ENCODE peak calls at places on chromosomes 4 and X, in nine cellular contexts. X is mesenchymal stem cell, J is OCI-LY7, G is PC-3, N is astrocyte, H is trophoblast cell, D is GM23338, M is H9, E is A549. Q is an unnamed sample.

GRCh38 chr4:9703391-9703790 is 78.0 kb upstream of the DRD5 start:
- DNase-seq in X (no peak), J (peak; percentile 43), G (peak; percentile 57), N (no peak), H (peak; percentile 65), D (peak; percentile 80), M (peak; percentile 87), E (peak; percentile 64), Q (peak; percentile 85)

GRCh38 chrX:1582686-1583437 is 8.5 kb upstream of the AKAP17A start:
- DNase-seq in X (peak; percentile 76), J (peak; percentile 58), G (peak; percentile 70), N (peak; percentile 18), H (peak; percentile 43), D (peak; percentile 26), M (no peak), E (peak; percentile 69), Q (peak; percentile 83)

GRCh38 chr4:56804551-56804950 is 16.9 kb downstream of the SPINK2 start:
- DNase-seq in X (peak; percentile 49), J (no peak), G (no peak), N (peak; percentile 90), H (no peak), D (no peak), M (no peak), E (no peak), Q (peak; percentile 43)

GRCh38 chrX:121579016-121579760 is 531.8 kb downstream of the GLUD2 start:
- DNase-seq in X (no peak), J (peak; percentile 55), G (peak; percentile 57), N (no peak), H (peak; percentile 12), D (peak; percentile 3), M (no peak), E (peak; percentile 33), Q (peak; percentile 77)

GRCh38 chr4:52545099-52546069 is 113.7 kb downstream of the USP46 start:
- DNase-seq in X (peak; percentile 74), J (peak; percentile 41), G (peak; percentile 90), N (peak; percentile 22), H (peak; percentile 46), D (peak; percentile 77), M (peak; percentile 74), E (peak; percentile 48), Q (peak; percentile 43)

GRCh38 chrX:47030339-47030738 is 47.9 kb upstream of the RGN start:
- DNase-seq in X (peak; percentile 65), J (peak; percentile 73), G (peak; percentile 89), N (peak; percentile 27), H (peak; percentile 3), D (peak; percentile 80), M (no peak), E (peak; percentile 71), Q (peak; percentile 63)

GRCh38 chrX:139738581-139738980 is 30.6 kb upstream of the MCF2 start:
- DNase-seq in X (peak; percentile 24), J (no peak), G (peak; percentile 65), N (peak; percentile 38), H (no peak), D (no peak), M (no peak), E (no peak), Q (peak; percentile 53)

GRCh38 chr4:25767877-25768475 is 94.8 kb downstream of the SEL1L3 start:
- DNase-seq in X (peak; percentile 67), J (peak; percentile 47), G (peak; percentile 69), N (peak; percentile 44), H (peak; percentile 55), D (peak; percentile 84), M (peak; percentile 60), E (peak; percentile 66), Q (peak; percentile 42)

GRCh38 chrX:110407910-110408545 is 49.4 kb downstream of the RTL9 start:
- DNase-seq in X (peak; percentile 71), J (peak; percentile 53), G (peak; percentile 84), N (no peak), H (no peak), D (peak; percentile 80), M (peak; percentile 46), E (peak; percentile 62), Q (peak; percentile 56)

GRCh38 chrX:23737413-23737812 is 5.7 kb downstream of the ACOT9 start:
- DNase-seq in X (peak; percentile 37), J (no peak), G (no peak), N (peak; percentile 13), H (no peak), D (no peak), M (no peak), E (no peak), Q (no peak)

GRCh38 chr4:15930314-15930713 is 8.2 kb downstream of the FGFBP1 start:
- DNase-seq in X (no peak), J (no peak), G (no peak), N (no peak), H (peak; percentile 83), D (no peak), M (no peak), E (no peak), Q (no peak)

GRCh38 chrX:24371391-24371972 is 11.0 kb downstream of the SUPT20HL1 start:
- DNase-seq in X (peak; percentile 43), J (peak; percentile 64), G (peak; percentile 59), N (peak; percentile 30), H (peak; percentile 17), D (peak; percentile 87), M (peak; percentile 89), E (peak; percentile 69), Q (peak; percentile 52)

GRCh38 chrX:15298201-15298600 is 17.2 kb downstream of the ASB11 start:
- DNase-seq in X (no peak), J (no peak), G (no peak), N (no peak), H (no peak), D (no peak), M (no peak), E (no peak), Q (no peak)

GRCh38 chr4:156111706-156112105 is 158.0 kb upstream of the CTSO start:
- DNase-seq in X (no peak), J (no peak), G (no peak), N (no peak), H (no peak), D (peak; percentile 55), M (no peak), E (no peak), Q (no peak)

GRCh38 chrX:132090370-132091152 is 37.3 kb downstream of the FRMD7 start:
- DNase-seq in X (no peak), J (no peak), G (no peak), N (no peak), H (no peak), D (no peak), M (no peak), E (no peak), Q (no peak)

GRCh38 chr4:41982716-41983115 is 1.2 kb downstream of the DCAF4L1 start:
- DNase-seq in X (no peak), J (no peak), G (no peak), N (no peak), H (no peak), D (no peak), M (no peak), E (no peak), Q (no peak)

GRCh38 chr4:168507178-168507577 is 10.3 kb downstream of the PALLD start:
- DNase-seq in X (no peak), J (no peak), G (no peak), N (no peak), H (no peak), D (no peak), M (no peak), E (no peak), Q (no peak)

GRCh38 chrX:45668686-45669443 is 468.2 kb upstream of the DIPK2B start:
- DNase-seq in X (peak; percentile 4), J (peak; percentile 0), G (peak; percentile 81), N (peak; percentile 97), H (no peak), D (no peak), M (no peak), E (no peak), Q (no peak)

GRCh38 chr4:10061650-10062415 is 40.5 kb upstream of the SLC2A9 start:
- DNase-seq in X (no peak), J (no peak), G (peak; percentile 67), N (no peak), H (no peak), D (no peak), M (no peak), E (no peak), Q (no peak)

GRCh38 chr4:112817933-112818921 is 181.3 kb downstream of the LARP7 start:
- DNase-seq in X (peak; percentile 98), J (no peak), G (peak; percentile 34), N (peak; percentile 86), H (peak; percentile 54), D (peak; percentile 90), M (peak; percentile 86), E (peak; percentile 74), Q (peak; percentile 31)

GRCh38 chr4:152901205-152901604 is 34.9 kb upstream of the FHDC1 start:
- DNase-seq in X (no peak), J (no peak), G (no peak), N (no peak), H (no peak), D (no peak), M (no peak), E (no peak), Q (no peak)

GRCh38 chr4:152900395-152900794 is 35.7 kb upstream of the FHDC1 start:
- DNase-seq in X (no peak), J (no peak), G (peak; percentile 23), N (no peak), H (no peak), D (no peak), M (no peak), E (no peak), Q (no peak)

DNA sequence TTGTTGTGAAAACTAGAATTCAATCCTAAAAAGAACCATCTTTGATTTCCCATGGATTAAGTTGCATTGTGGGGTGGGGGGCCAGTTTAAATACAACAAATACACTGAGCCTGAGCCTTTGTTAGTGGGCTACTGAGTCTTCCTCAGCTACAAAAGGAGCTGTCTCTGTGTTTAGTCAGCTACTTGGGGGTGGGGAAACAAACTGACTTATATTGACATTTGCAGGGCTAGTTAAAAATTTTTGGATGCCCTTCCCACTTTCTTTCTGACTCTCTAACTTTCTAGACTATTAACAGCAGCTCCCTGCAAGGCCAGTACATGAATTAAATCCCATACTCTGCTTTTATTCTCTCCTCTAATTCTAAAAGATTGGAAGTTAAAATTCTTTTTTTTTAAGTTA is 32.5 kb upstream of the FHDC1 start:
- DNase-seq in X (no peak), J (no peak), G (no peak), N (no peak), H (no peak), D (no peak), M (no peak), E (no peak), Q (no peak)
- H3K4me2 ChIP-seq in X (no peak overlapping the region), J (no peak overlapping the region), G (no peak overlapping the region), N (no peak overlapping the region), H (no peak overlapping the region), D (no peak overlapping the region), M (no peak overlapping the region), E (no peak overlapping the region), Q (no peak overlapping the region)

GRCh38 chr4:184355111-184355604 is 119.2 kb downstream of the IRF2 start:
- DNase-seq in X (peak; percentile 87), J (peak; percentile 68), G (peak; percentile 89), N (peak; percentile 81), H (peak; percentile 9), D (no peak), M (peak; percentile 19), E (peak; percentile 19), Q (peak; percentile 81)
- H3K4me2 ChIP-seq in X (no peak overlapping the region), J (peak overlapping the region; percentile 60), G (peak overlapping the region; percentile 46), N (peak overlapping the region; percentile 49), H (no peak overlapping the region), D (no peak overlapping the region), M (no peak overlapping the region), E (no peak overlapping the region), Q (peak overlapping the region; percentile 72)

GRCh38 chr4:159248383-159249178 is 145.7 kb downstream of the RAPGEF2 start:
- DNase-seq in X (peak; percentile 84), J (no peak), G (no peak), N (peak; percentile 56), H (no peak), D (no peak), M (no peak), E (peak; percentile 18), Q (no peak)
- H3K4me2 ChIP-seq in X (no peak overlapping the region), J (no peak overlapping the region), G (no peak overlapping the region), N (peak overlapping the region; percentile 63), H (no peak overlapping the region), D (no peak overlapping the region), M (no peak overlapping the region), E (peak overlapping the region; percentile 63), Q (no peak overlapping the region)

GRCh38 chr4:130468340-130468739 is 1372.4 kb downstream of the C4orf33 start:
- DNase-seq in X (no peak), J (no peak), G (no peak), N (no peak), H (no peak), D (no peak), M (no peak), E (no peak), Q (no peak)
- H3K4me2 ChIP-seq in X (no peak overlapping the region), J (no peak overlapping the region), G (no peak overlapping the region), N (no peak overlapping the region), H (no peak overlapping the region), D (no peak overlapping the region), M (no peak overlapping the region), E (no peak overlapping the region), Q (no peak overlapping the region)